ENCODE peak calls at places on chromosomes 7 and 10, in eight cellular contexts. X is left lung; Q is cardiac fibroblast; S is WTC11; Y is bronchial epithelial cell; A is CD4-positive, alpha-beta T cell; K is IMR-90; U is fibroblast of the aortic adventitia. G is an unnamed sample.

GRCh38 chr7:13641699-13642098 is 347.8 kb downstream of the ETV1 start:
- DNase-seq in U (peak), K (peak), S (no peak), Y (peak), X (no peak), A (no peak), Q (peak), G (no peak)

GRCh38 chr7:32591938-32592337 is 96.6 kb downstream of the AVL9 start:
- DNase-seq in A (no peak), K (no peak), U (no peak), X (no peak), S (no peak), Y (no peak), Q (no peak), G (no peak)

GRCh38 chr10:48505394-48506112 is 99.3 kb downstream of the ARHGAP22 start:
- DNase-seq in X (no peak), S (peak), U (no peak), Q (no peak), K (no peak), Y (no peak), A (no peak), G (no peak)

GRCh38 chr10:49632406-49633317 is 18.8 kb downstream of the CHAT start:
- DNase-seq in U (peak), X (no peak), K (peak), S (peak), A (no peak), Y (peak), Q (no peak), G (no peak)

GRCh38 chr7:101891936-101892640 is 74.7 kb downstream of the CUX1 start:
- DNase-seq in S (no peak), Y (no peak), A (no peak), U (peak), X (no peak), Q (peak), K (no peak), G (no peak)

GRCh38 chr10:27893320-27894014 is 105.4 kb downstream of the ODAD2 start:
- DNase-seq in A (no peak), Y (peak), X (no peak), S (no peak), Q (no peak), K (peak), U (no peak), G (no peak)

GRCh38 chr7:94612253-94612652 is 43.7 kb downstream of the SGCE start:
- DNase-seq in X (no peak), U (no peak), Y (no peak), A (no peak), Q (no peak), S (no peak), K (no peak), G (no peak)

GRCh38 chr7:79872171-79872570 is 262.5 kb upstream of the GNAI1 start:
- DNase-seq in U (no peak), K (no peak), X (no peak), S (no peak), Q (no peak), Y (no peak), A (no peak), G (no peak)

GRCh38 chr7:98922392-98923107 is 44.2 kb downstream of the TRRAP start:
- DNase-seq in A (no peak), K (peak), U (peak), S (no peak), Q (peak), Y (peak), X (no peak), G (no peak)

GRCh38 chr10:42769653-42770052 is 12.9 kb upstream of the BMS1 start:
- DNase-seq in S (no peak), A (no peak), Y (no peak), Q (no peak), K (no peak), U (no peak), X (no peak), G (no peak)

GRCh38 chr7:72040641-72041040 is 371.5 kb downstream of the CALN1 start:
- DNase-seq in Q (no peak), S (no peak), U (no peak), Y (no peak), X (no peak), K (no peak), A (no peak), G (no peak)

GRCh38 chr7:97024209-97025129 is at the start of gene DLX5:
- DNase-seq in K (peak), S (peak), Y (peak), Q (no peak), X (peak), A (no peak), U (peak), G (peak)

GRCh38 chr10:12042797-12043651 is at the start of gene UPF2:
- DNase-seq in X (peak), S (peak), U (peak), K (peak), A (peak), Q (peak), Y (peak), G (peak)

GRCh38 chr10:19333631-19334030 is 285.0 kb downstream of the MALRD1 start:
- DNase-seq in U (no peak), A (no peak), X (no peak), Y (no peak), K (no peak), S (no peak), Q (no peak), G (no peak)

GRCh38 chr10:71717756-71718065 is 1.9 kb downstream of the C10orf105 start:
- DNase-seq in S (no peak), U (peak), X (no peak), K (no peak), Y (no peak), A (no peak), Q (peak), G (no peak)

GRCh38 chr7:36653011-36653670 is 71.2 kb downstream of the AOAH start:
- DNase-seq in Q (peak), Y (peak), S (no peak), K (peak), U (peak), A (no peak), X (no peak), G (no peak)

GRCh38 chr7:49001610-49002033 is 77.3 kb downstream of the CDC14C start:
- DNase-seq in S (peak), A (no peak), Y (peak), U (no peak), K (no peak), Q (peak), X (no peak), G (peak)

GRCh38 chr10:34522542-34522941 is 292.6 kb downstream of the PARD3 start:
- DNase-seq in U (peak), Q (peak), S (no peak), Y (no peak), A (no peak), X (no peak), K (peak), G (no peak)

GRCh38 chr10:99369126-99369525 is 40.0 kb downstream of the CNNM1 start:
- DNase-seq in Q (no peak), Y (no peak), K (peak), A (no peak), X (no peak), U (no peak), S (no peak), G (no peak)

DNA sequence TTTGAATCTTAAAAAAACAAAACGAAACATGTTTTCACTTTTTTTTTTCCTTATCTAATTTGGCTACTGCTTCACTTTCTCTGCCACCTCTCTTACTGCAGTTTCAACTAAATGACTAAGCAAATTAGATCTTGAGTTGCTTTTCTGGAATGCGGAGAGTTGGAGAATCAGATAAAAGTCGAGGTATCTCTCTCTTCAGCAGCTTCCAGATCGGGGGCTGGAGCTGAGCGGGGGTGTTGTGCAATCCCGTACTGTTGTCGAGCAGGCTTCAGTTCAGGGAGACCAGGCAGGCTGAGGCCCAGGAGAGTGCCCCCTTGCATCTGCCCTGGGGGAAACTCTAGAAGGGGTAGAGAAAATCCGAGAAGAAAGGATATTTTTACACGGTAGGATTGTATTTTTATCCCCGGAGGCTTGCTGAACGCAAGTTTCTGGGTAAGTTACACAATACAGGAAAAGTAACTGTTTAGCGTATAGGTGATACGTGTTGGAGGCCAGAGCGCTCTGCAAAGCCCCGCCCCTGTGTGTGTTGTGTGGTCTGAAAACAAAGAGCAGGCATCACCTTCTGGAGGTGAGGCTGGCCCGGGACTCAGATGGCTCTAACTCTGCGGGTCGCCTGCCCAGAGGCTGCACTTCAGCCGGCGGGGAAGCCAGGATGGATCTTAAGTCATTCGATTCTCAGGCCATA is 116.6 kb downstream of the KLF6 start:
- DNase-seq in K (peak), U (peak), A (peak), Y (peak), Q (peak), S (peak), X (peak), G (peak)
- TF ChIP-seq CTCF in K (no peak), U (no peak), A (no peak), Y (no peak), Q (no peak), S (no peak), X (no peak), G (no peak)

GRCh38 chr10:58026036-58026435 is 241.7 kb downstream of the IPMK start:
- DNase-seq in K (no peak), Q (no peak), Y (no peak), A (no peak), U (no peak), S (no peak), X (no peak), G (no peak)
- TF ChIP-seq CTCF in K (no peak), Q (no peak), Y (no peak), A (no peak), U (no peak), S (no peak), X (no peak), G (no peak)

GRCh38 chr7:24825931-24826661 is 68.8 kb upstream of the GSDME start:
- DNase-seq in Q (peak), Y (peak), S (no peak), X (no peak), A (no peak), U (peak), K (peak), G (no peak)
- TF ChIP-seq CTCF in Q (no peak), Y (no peak), S (no peak), X (no peak), A (no peak), U (no peak), K (no peak), G (no peak)

GRCh38 chr10:127815147-127815546 is 77.6 kb downstream of the CLRN3 start:
- DNase-seq in Y (no peak), A (no peak), X (no peak), S (no peak), K (no peak), U (no peak), Q (no peak), G (no peak)

GRCh38 chr10:127813290-127813689 is 76.3 kb downstream of the FOXI2 start:
- DNase-seq in A (no peak), S (no peak), X (no peak), U (no peak), K (no peak), Q (no peak), Y (peak), G (no peak)
- TF ChIP-seq CTCF in A (no peak), S (no peak), X (no peak), U (no peak), K (no peak), Q (no peak), Y (no peak), G (peak)

GRCh38 chr10:56472978-56473377 is 111.9 kb upstream of the ZWINT start:
- DNase-seq in A (no peak), Q (no peak), U (no peak), S (no peak), Y (no peak), X (no peak), K (no peak), G (no peak)

GRCh38 chr10:56466005-56466404 is 104.9 kb upstream of the ZWINT start:
- DNase-seq in K (no peak), X (peak), S (no peak), U (no peak), A (no peak), Q (no peak), Y (no peak), G (no peak)

GRCh38 chr10:56470701-56471100 is 109.6 kb upstream of the ZWINT start:
- DNase-seq in X (no peak), S (no peak), A (no peak), U (no peak), K (no peak), Q (no peak), Y (no peak), G (no peak)

DNA sequence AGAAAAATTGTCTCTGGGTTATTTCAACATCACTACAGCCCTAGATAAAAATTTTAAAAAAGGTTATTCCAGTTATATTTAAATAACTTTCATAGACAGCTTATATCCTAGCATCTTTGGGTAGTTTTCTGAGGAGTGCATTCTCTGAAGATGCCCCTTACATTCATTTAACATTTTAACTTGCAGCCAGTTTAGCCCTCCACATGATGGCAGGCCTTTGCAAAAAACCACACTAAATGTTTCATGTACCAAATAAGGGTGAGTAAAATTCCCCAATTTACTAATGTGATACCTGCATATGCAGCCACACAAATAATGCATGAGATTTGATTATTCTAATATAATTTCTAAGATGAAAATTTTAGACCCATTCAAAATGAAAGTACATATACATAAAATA is 108.4 kb upstream of the ZWINT start:
- DNase-seq in Q (no peak), U (no peak), K (no peak), Y (no peak), S (no peak), X (no peak), A (no peak), G (no peak)
- TF ChIP-seq CTCF in Q (no peak), U (no peak), K (no peak), Y (no peak), S (no peak), X (no peak), A (no peak), G (no peak)

GRCh38 chr7:119905495-119905894 is 367.5 kb upstream of the KCND2 start:
- DNase-seq in S (no peak), A (no peak), U (no peak), K (no peak), X (no peak), Q (no peak), Y (no peak), G (no peak)

GRCh38 chr7:119903090-119903489 is 369.9 kb upstream of the KCND2 start:
- DNase-seq in U (no peak), S (no peak), X (no peak), A (no peak), K (no peak), Y (no peak), Q (no peak), G (no peak)

DNA sequence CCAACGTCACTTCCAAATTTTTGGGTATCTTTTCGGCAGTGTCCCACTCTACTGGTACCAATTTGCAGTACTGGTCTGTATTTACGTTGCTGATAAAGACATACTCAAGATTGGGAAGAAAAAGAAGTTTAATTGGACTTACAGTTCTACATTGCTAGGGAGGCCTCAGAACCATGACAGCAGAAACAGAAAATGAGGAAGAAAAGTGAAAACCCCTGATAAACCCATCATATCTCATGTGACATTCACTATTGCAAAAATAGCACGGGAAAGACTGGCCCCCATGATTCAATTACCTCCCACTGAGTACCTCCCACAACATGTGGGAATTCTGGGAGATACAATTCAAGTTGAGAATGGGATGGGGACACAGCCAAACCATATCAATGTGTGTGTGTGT is 364.0 kb upstream of the KCND2 start:
- DNase-seq in U (no peak), A (no peak), K (no peak), Q (no peak), X (no peak), Y (no peak), S (no peak), G (no peak)
- TF ChIP-seq CTCF in U (no peak), A (no peak), K (no peak), Q (no peak), X (no peak), Y (no peak), S (no peak), G (no peak)

GRCh38 chr10:73950569-73950968 is 39.6 kb downstream of the PLAU start:
- DNase-seq in A (no peak), S (peak), Q (peak), X (no peak), K (no peak), U (no peak), Y (no peak), G (peak)
- TF ChIP-seq CTCF in A (no peak), S (no peak), Q (no peak), X (no peak), K (no peak), U (no peak), Y (no peak), G (no peak)

GRCh38 chr7:6729492-6730342 is 23.0 kb upstream of the ZNF12 start:
- DNase-seq in X (peak), S (peak), K (peak), U (peak), Y (peak), Q (peak), A (peak), G (peak)
- TF ChIP-seq CTCF in X (no peak), S (no peak), K (no peak), U (no peak), Y (no peak), Q (no peak), A (no peak), G (no peak)